ENCODE peak calls at places on chromosome X, in eight cellular contexts. One of them, this sample, is unnamed.

GRCh38 chrX:148567229-148567628 is 66.8 kb downstream of the AFF2 start:
- DNase-seq in AG09309: no peak
- DNase-seq in foreskin keratinocyte: no peak
- DNase-seq in NCI-H774: no peak
- DNase-seq in NCI-H460: no peak
- DNase-seq in stimulated activated CD8-positive, alpha-beta memory T cell treated with anti-CD3 and anti-CD28 coated beads, Interleukin-15, amount 100 ng/mL, for 24 hours: no peak
- DNase-seq in astrocyte: peak
- DNase-seq in T-helper 2 cell: no peak
- DNase-seq in this sample: no peak

GRCh38 chrX:140141444-140142029 is 176.2 kb upstream of the CXorf66 start:
- DNase-seq in NCI-H774: no peak
- DNase-seq in NCI-H460: peak
- DNase-seq in astrocyte: no peak
- DNase-seq in AG09309: no peak
- DNase-seq in T-helper 2 cell: no peak
- DNase-seq in stimulated activated CD8-positive, alpha-beta memory T cell treated with anti-CD3 and anti-CD28 coated beads, Interleukin-15, amount 100 ng/mL, for 24 hours: no peak
- DNase-seq in foreskin keratinocyte: no peak
- DNase-seq in this sample: peak

GRCh38 chrX:12115377-12115776 is 22.9 kb upstream of the FRMPD4 start:
- DNase-seq in astrocyte: no peak
- DNase-seq in AG09309: no peak
- DNase-seq in T-helper 2 cell: no peak
- DNase-seq in stimulated activated CD8-positive, alpha-beta memory T cell treated with anti-CD3 and anti-CD28 coated beads, Interleukin-15, amount 100 ng/mL, for 24 hours: no peak
- DNase-seq in NCI-H460: no peak
- DNase-seq in foreskin keratinocyte: no peak
- DNase-seq in NCI-H774: no peak
- DNase-seq in this sample: no peak

GRCh38 chrX:3006500-3006899 is at the start of gene ARSH:
- DNase-seq in astrocyte: no peak
- DNase-seq in NCI-H460: no peak
- DNase-seq in stimulated activated CD8-positive, alpha-beta memory T cell treated with anti-CD3 and anti-CD28 coated beads, Interleukin-15, amount 100 ng/mL, for 24 hours: no peak
- DNase-seq in AG09309: no peak
- DNase-seq in NCI-H774: no peak
- DNase-seq in T-helper 2 cell: no peak
- DNase-seq in foreskin keratinocyte: no peak
- DNase-seq in this sample: no peak

GRCh38 chrX:31224321-31225012 is 152.6 kb upstream of the FTHL17 start:
- DNase-seq in NCI-H460: no peak
- DNase-seq in AG09309: no peak
- DNase-seq in T-helper 2 cell: no peak
- DNase-seq in foreskin keratinocyte: no peak
- DNase-seq in astrocyte: peak
- DNase-seq in stimulated activated CD8-positive, alpha-beta memory T cell treated with anti-CD3 and anti-CD28 coated beads, Interleukin-15, amount 100 ng/mL, for 24 hours: no peak
- DNase-seq in NCI-H774: no peak
- DNase-seq in this sample: no peak

GRCh38 chrX:38117485-38117884 is 103.2 kb downstream of the SRPX start:
- DNase-seq in foreskin keratinocyte: no peak
- DNase-seq in NCI-H460: no peak
- DNase-seq in T-helper 2 cell: no peak
- DNase-seq in NCI-H774: no peak
- DNase-seq in astrocyte: peak
- DNase-seq in stimulated activated CD8-positive, alpha-beta memory T cell treated with anti-CD3 and anti-CD28 coated beads, Interleukin-15, amount 100 ng/mL, for 24 hours: no peak
- DNase-seq in AG09309: no peak
- DNase-seq in this sample: no peak

GRCh38 chrX:74925210-74926088 is at the start of gene NEXMIF:
- DNase-seq in AG09309: no peak
- DNase-seq in NCI-H460: peak
- DNase-seq in stimulated activated CD8-positive, alpha-beta memory T cell treated with anti-CD3 and anti-CD28 coated beads, Interleukin-15, amount 100 ng/mL, for 24 hours: no peak
- DNase-seq in NCI-H774: no peak
- DNase-seq in astrocyte: peak
- DNase-seq in T-helper 2 cell: no peak
- DNase-seq in foreskin keratinocyte: no peak
- DNase-seq in this sample: peak

GRCh38 chrX:115533485-115533884 is 27.5 kb upstream of the PLS3 start:
- DNase-seq in astrocyte: no peak
- DNase-seq in AG09309: peak
- DNase-seq in stimulated activated CD8-positive, alpha-beta memory T cell treated with anti-CD3 and anti-CD28 coated beads, Interleukin-15, amount 100 ng/mL, for 24 hours: no peak
- DNase-seq in NCI-H460: no peak
- DNase-seq in NCI-H774: no peak
- DNase-seq in foreskin keratinocyte: no peak
- DNase-seq in T-helper 2 cell: no peak
- DNase-seq in this sample: no peak

GRCh38 chrX:114924846-114925245 is 92.6 kb downstream of the IL13RA2 start:
- DNase-seq in NCI-H774: no peak
- DNase-seq in astrocyte: peak
- DNase-seq in foreskin keratinocyte: peak
- DNase-seq in NCI-H460: no peak
- DNase-seq in T-helper 2 cell: no peak
- DNase-seq in AG09309: peak
- DNase-seq in stimulated activated CD8-positive, alpha-beta memory T cell treated with anti-CD3 and anti-CD28 coated beads, Interleukin-15, amount 100 ng/mL, for 24 hours: no peak
- DNase-seq in this sample: no peak

GRCh38 chrX:137852502-137852901 is 286.6 kb downstream of the ZIC3 start:
- DNase-seq in T-helper 2 cell: no peak
- DNase-seq in NCI-H774: no peak
- DNase-seq in NCI-H460: no peak
- DNase-seq in foreskin keratinocyte: no peak
- DNase-seq in stimulated activated CD8-positive, alpha-beta memory T cell treated with anti-CD3 and anti-CD28 coated beads, Interleukin-15, amount 100 ng/mL, for 24 hours: no peak
- DNase-seq in AG09309: no peak
- DNase-seq in astrocyte: no peak
- DNase-seq in this sample: no peak

GRCh38 chrX:74133156-74133796 is 170.7 kb upstream of the ZCCHC13 start:
- DNase-seq in astrocyte: peak
- DNase-seq in T-helper 2 cell: no peak
- DNase-seq in foreskin keratinocyte: no peak
- DNase-seq in NCI-H460: peak
- DNase-seq in NCI-H774: peak
- DNase-seq in stimulated activated CD8-positive, alpha-beta memory T cell treated with anti-CD3 and anti-CD28 coated beads, Interleukin-15, amount 100 ng/mL, for 24 hours: no peak
- DNase-seq in AG09309: peak
- DNase-seq in this sample: no peak